ENCODE peak calls at places on chromosomes 3 and 15, in seven cellular contexts. G is esophagus squamous epithelium, K is dorsolateral prefrontal cortex, V is fibroblast of villous mesenchyme, O is mucosa of descending colon, B is colonic mucosa, W is nephron progenitor cell. D is an unnamed sample.

GRCh38 chr3:109532257-109533216 is 195.2 kb upstream of the DPPA4 start:
- DNase-seq in G (no peak), K (peak; percentile 26), V (peak; percentile 49), O (peak; percentile 71), B (peak; percentile 41), W (peak; percentile 49), D (peak; percentile 87)

GRCh38 chr3:172846706-172847105 is 96.2 kb downstream of the ECT2 start:
- DNase-seq in G (no peak), K (no peak), V (no peak), O (no peak), B (no peak), W (no peak), D (no peak)

GRCh38 chr3:115922681-115923347 is 299.5 kb downstream of the GAP43 start:
- DNase-seq in G (no peak), K (no peak), V (peak; percentile 24), O (no peak), B (no peak), W (peak; percentile 15), D (peak; percentile 30)

GRCh38 chr3:186359078-186359477 is 3.0 kb downstream of the DGKG start:
- DNase-seq in G (no peak), K (no peak), V (no peak), O (no peak), B (no peak), W (no peak), D (no peak)

GRCh38 chr3:38602576-38603250 is 46.8 kb downstream of the SCN5A start:
- DNase-seq in G (no peak), K (no peak), V (no peak), O (no peak), B (no peak), W (no peak), D (no peak)

GRCh38 chr3:142285057-142285666 is 59.8 kb upstream of the GK5 start:
- DNase-seq in G (no peak), K (no peak), V (no peak), O (peak; percentile 27), B (no peak), W (no peak), D (no peak)

GRCh38 chr3:116046350-116046749 is 398.9 kb downstream of the LSAMP start:
- DNase-seq in G (no peak), K (no peak), V (no peak), O (no peak), B (no peak), W (no peak), D (no peak)

GRCh38 chr3:193783166-193783896 is 190.3 kb downstream of the OPA1 start:
- DNase-seq in G (no peak), K (no peak), V (peak; percentile 20), O (no peak), B (no peak), W (no peak), D (peak; percentile 56)

GRCh38 chr15:85706779-85707518 is 87.8 kb downstream of the KLHL25 start:
- DNase-seq in G (no peak), K (no peak), V (peak; percentile 99), O (peak; percentile 41), B (peak; percentile 45), W (no peak), D (no peak)

GRCh38 chr3:99651561-99651960 is 13.2 kb downstream of the COL8A1 start:
- DNase-seq in G (no peak), K (no peak), V (peak; percentile 90), O (peak; percentile 33), B (peak; percentile 42), W (no peak), D (peak; percentile 55)

GRCh38 chr3:131036200-131036816 is 9.6 kb downstream of the NEK11 start:
- DNase-seq in G (no peak), K (no peak), V (peak; percentile 61), O (no peak), B (no peak), W (no peak), D (peak; percentile 70)

GRCh38 chr3:50161320-50161719 is 6.2 kb downstream of the SEMA3F start:
- DNase-seq in G (no peak), K (no peak), V (no peak), O (peak; percentile 79), B (peak; percentile 88), W (no peak), D (peak; percentile 71)

GRCh38 chr3:195097331-195098255 is 173.4 kb downstream of the XXYLT1 start:
- DNase-seq in G (no peak), K (no peak), V (peak; percentile 55), O (no peak), B (no peak), W (no peak), D (no peak)

GRCh38 chr3:156216852-156217251 is 96.5 kb downstream of the KCNAB1 start:
- DNase-seq in G (no peak), K (no peak), V (no peak), O (no peak), B (no peak), W (no peak), D (no peak)

GRCh38 chr3:24156466-24156865 is 211.4 kb downstream of the NR1D2 start:
- DNase-seq in G (no peak), K (no peak), V (peak; percentile 33), O (no peak), B (no peak), W (no peak), D (peak; percentile 32)

GRCh38 chr3:115254492-115255196 is 107.6 kb upstream of the ZBTB20 start:
- DNase-seq in G (no peak), K (no peak), V (peak; percentile 16), O (no peak), B (no peak), W (peak; percentile 21), D (no peak)

GRCh38 chr15:66882251-66883020 is 180.4 kb downstream of the SMAD6 start:
- DNase-seq in G (no peak), K (peak; percentile 14), V (peak; percentile 50), O (no peak), B (peak; percentile 17), W (no peak), D (peak; percentile 59)

GRCh38 chr3:30258426-30259392 is 347.7 kb upstream of the TGFBR2 start:
- DNase-seq in G (no peak), K (no peak), V (no peak), O (peak; percentile 38), B (peak; percentile 56), W (no peak), D (no peak)

GRCh38 chr15:74332611-74333010 is 34.8 kb downstream of the CYP11A1 start:
- DNase-seq in G (no peak), K (no peak), V (no peak), O (no peak), B (no peak), W (no peak), D (no peak)

GRCh38 chr3:155032918-155033317 is 47.2 kb upstream of the MME start:
- DNase-seq in G (no peak), K (no peak), V (peak; percentile 96), O (no peak), B (no peak), W (no peak), D (no peak)

GRCh38 chr15:59523702-59524101 is 85.7 kb downstream of the FAM81A start:
- DNase-seq in G (no peak), K (no peak), V (no peak), O (no peak), B (no peak), W (no peak), D (no peak)
- TF ChIP-seq CTCF in G (no peak), K (no peak), V (no peak), O (no peak), B (no peak), W (no peak), D (no peak)

DNA sequence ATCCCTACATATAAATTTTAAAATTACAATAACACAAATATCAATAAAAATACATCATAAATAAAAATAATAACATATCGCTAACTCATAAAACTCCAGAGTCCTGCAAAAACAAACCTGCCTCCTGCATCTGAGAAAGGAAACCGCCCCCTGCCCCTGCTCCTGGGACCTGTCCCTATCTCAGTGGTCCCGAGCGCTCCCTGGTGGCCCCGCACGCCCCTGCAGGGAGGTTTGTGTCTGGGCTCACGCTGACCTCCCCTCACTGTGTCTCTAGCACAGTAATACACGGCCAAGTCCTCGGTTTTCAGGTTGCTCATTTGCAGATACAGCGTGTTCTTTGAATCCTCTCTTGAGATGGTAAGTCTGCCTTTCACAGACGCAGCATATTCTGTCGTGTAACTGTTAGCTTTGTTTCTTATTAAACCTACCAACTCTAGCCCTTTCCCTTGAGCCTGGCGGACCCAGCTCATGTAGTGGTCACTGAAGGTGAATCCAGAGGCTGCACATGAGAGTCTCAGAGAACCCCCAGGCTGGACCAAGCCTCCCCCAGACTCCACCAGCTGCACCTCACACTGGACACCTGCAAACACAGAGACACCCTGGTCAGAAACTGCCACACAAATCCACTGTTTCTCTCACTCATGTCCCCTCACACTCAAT is 554.1 kb downstream of the GOLGA6L6 start:
- DNase-seq in G (no peak), K (no peak), V (no peak), O (no peak), B (no peak), W (no peak), D (no peak)
- TF ChIP-seq CTCF in G (no peak), K (no peak), V (no peak), O (no peak), B (no peak), W (no peak), D (peak; percentile 53)

GRCh38 chr15:82804575-82804949 is 1.3 kb downstream of the FSD2 start:
- DNase-seq in G (no peak), K (no peak), V (peak; percentile 20), O (no peak), B (no peak), W (no peak), D (peak; percentile 13)
- TF ChIP-seq CTCF in G (no peak), K (no peak), V (no peak), O (no peak), B (no peak), W (no peak), D (no peak)

GRCh38 chr3:905217-905616 is 187.6 kb upstream of the CNTN6 start:
- DNase-seq in G (no peak), K (no peak), V (no peak), O (no peak), B (no peak), W (no peak), D (no peak)

GRCh38 chr3:906739-907138 is 186.1 kb upstream of the CNTN6 start:
- DNase-seq in G (no peak), K (no peak), V (no peak), O (no peak), B (no peak), W (no peak), D (no peak)

DNA sequence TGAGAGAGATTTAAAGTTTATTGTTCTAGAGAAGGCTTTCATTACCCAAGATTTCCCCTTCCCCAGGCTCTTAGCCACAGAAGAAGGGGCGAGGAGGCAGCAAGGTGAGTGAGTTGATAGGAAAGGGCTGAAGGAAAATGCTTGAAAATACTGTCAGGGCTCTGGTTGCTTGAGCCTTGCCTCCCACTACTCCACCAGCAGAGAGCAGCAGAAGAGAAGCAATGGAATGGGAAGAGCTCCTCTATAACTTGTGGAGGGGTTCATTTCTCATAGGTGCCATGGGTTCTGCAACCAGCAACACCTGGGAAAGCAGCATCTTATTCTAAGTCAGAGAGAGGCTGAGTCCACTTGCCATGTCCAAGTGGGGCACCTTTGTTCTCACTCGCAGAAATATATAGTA is 184.0 kb upstream of the CNTN6 start:
- DNase-seq in G (no peak), K (no peak), V (peak; percentile 9), O (no peak), B (no peak), W (no peak), D (no peak)
- TF ChIP-seq CTCF in G (no peak), K (no peak), V (peak; percentile 32), O (no peak), B (no peak), W (peak; percentile 29), D (peak; percentile 34)

GRCh38 chr3:175751089-175751488 is 892.0 kb downstream of the NAALADL2 start:
- DNase-seq in G (no peak), K (no peak), V (no peak), O (no peak), B (no peak), W (no peak), D (no peak)
- TF ChIP-seq CTCF in G (no peak), K (no peak), V (no peak), O (no peak), B (no peak), W (no peak), D (no peak)

D was measured in MCF 10A.